ENCODE peak calls at places on chromosomes 7 and 10, in five cellular contexts. T is trophoblast cell, C is H9, M is H1, R is mesenchymal stem cell. B is an unnamed sample.

GRCh38 chr7:39720586-39720985 is 97.2 kb downstream of the RALA start:
- DNase-seq in T (peak; percentile 72), C (no peak), M (no peak), R (no peak), B (no peak)

GRCh38 chr7:80453699-80454340 is 58.0 kb downstream of the GNAT3 start:
- DNase-seq in T (peak; percentile 22), C (no peak), M (no peak), R (peak; percentile 52), B (peak; percentile 3)

GRCh38 chr10:34022195-34022594 is 687.7 kb upstream of the NRP1 start:
- DNase-seq in T (no peak), C (no peak), M (no peak), R (no peak), B (no peak)

GRCh38 chr10:92094960-92095359 is 171.4 kb downstream of the BTAF1 start:
- DNase-seq in T (no peak), C (no peak), M (no peak), R (no peak), B (no peak)

GRCh38 chr10:117945651-117946050 is 101.1 kb downstream of the RAB11FIP2 start:
- DNase-seq in T (no peak), C (no peak), M (no peak), R (no peak), B (no peak)

GRCh38 chr10:7410800-7411670 is at the start of gene SFMBT2:
- DNase-seq in T (peak; percentile 67), C (peak; percentile 45), M (peak; percentile 79), R (peak; percentile 85), B (peak; percentile 67)

GRCh38 chr10:76559889-76560215 is 1077.8 kb downstream of the KCNMA1 start:
- DNase-seq in T (no peak), C (no peak), M (no peak), R (peak; percentile 63), B (no peak)

GRCh38 chr7:7770228-7770627 is 51.8 kb upstream of the RPA3 start:
- DNase-seq in T (no peak), C (no peak), M (no peak), R (peak; percentile 87), B (no peak)

GRCh38 chr7:142355328-142355727 is 97.5 kb upstream of the PRSS58 start:
- DNase-seq in T (peak; percentile 17), C (no peak), M (no peak), R (no peak), B (no peak)

GRCh38 chr7:139783647-139784385 is 6.0 kb upstream of the HIPK2 start:
- DNase-seq in T (no peak), C (no peak), M (no peak), R (no peak), B (no peak)

GRCh38 chr10:33341638-33342037 is 7.2 kb upstream of the NRP1 start:
- DNase-seq in T (no peak), C (no peak), M (no peak), R (no peak), B (no peak)

GRCh38 chr10:62437696-62438095 is 63.5 kb downstream of the ZNF365 start:
- DNase-seq in T (peak; percentile 82), C (no peak), M (no peak), R (peak; percentile 75), B (peak; percentile 56)

GRCh38 chr10:103824281-103824680 is 31.1 kb downstream of the SH3PXD2A start:
- DNase-seq in T (no peak), C (no peak), M (no peak), R (no peak), B (no peak)
- H4K91ac ChIP-seq in T (no peak overlapping the region), C (no peak overlapping the region), M (no peak overlapping the region), R (no peak overlapping the region), B (no peak overlapping the region)

GRCh38 chr10:43619368-43619767 is 13.1 kb downstream of the ZNF485 start:
- DNase-seq in T (no peak), C (no peak), M (no peak), R (no peak), B (no peak)
- H2BK12ac ChIP-seq in T (no peak overlapping the region), C (no peak overlapping the region), M (no peak overlapping the region), R (no peak overlapping the region), B (no peak overlapping the region)

DNA sequence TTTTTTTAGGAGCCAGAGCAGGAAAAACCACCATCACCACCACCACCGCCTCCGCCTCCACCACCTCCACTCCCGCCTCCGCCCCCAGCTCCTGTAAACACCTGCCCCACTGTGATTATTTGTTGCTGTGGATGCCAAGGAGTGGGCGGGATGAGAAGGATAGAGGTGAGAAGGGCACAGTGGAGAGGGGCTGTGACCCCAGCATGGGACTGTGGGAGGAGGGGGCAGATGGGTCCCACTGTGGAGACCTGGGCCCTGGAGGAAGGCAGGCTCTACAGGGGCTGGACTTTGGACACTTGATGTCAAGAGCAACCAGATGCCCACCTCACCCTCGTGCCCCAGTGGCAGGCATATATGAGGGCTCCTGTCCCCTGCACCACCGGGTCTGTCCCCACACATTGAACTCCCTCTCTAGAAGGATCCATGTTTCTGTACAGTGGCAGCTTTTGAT is 24.7 kb downstream of the ANTXRL start:
- DNase-seq in T (peak; percentile 40), C (no peak), M (no peak), R (no peak), B (no peak)
- H4K91ac ChIP-seq in T (peak overlapping the region; percentile 45), C (no peak overlapping the region), M (no peak overlapping the region), R (no peak overlapping the region), B (no peak overlapping the region)

DNA sequence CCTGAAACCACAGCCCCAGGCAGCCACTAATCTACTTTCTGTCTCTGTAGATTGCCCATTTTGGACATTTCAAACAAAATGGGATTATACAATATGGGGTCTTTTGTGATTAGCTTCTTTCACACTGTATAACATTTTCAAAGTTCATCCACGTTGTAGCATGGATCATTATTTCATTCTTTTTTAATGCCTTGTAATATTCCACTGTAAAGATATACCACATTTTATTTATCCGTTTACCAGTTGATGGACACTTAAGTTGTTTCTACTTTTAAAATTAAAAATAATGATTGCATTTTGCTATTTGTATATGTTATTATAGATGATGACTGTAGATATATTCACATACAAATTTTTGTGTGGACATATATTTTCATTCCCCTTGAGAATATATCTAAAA is 60.7 kb downstream of the CUBN start:
- DNase-seq in T (no peak), C (no peak), M (no peak), R (no peak), B (no peak)
- H2BK12ac ChIP-seq in T (no peak overlapping the region), C (no peak overlapping the region), M (no peak overlapping the region), R (no peak overlapping the region), B (no peak overlapping the region)

GRCh38 chr7:47804767-47805545 is 143.3 kb downstream of the PKD1L1 start:
- DNase-seq in T (no peak), C (no peak), M (no peak), R (no peak), B (no peak)
- H4K91ac ChIP-seq in T (no peak overlapping the region), C (no peak overlapping the region), M (no peak overlapping the region), R (no peak overlapping the region), B (no peak overlapping the region)

DNA sequence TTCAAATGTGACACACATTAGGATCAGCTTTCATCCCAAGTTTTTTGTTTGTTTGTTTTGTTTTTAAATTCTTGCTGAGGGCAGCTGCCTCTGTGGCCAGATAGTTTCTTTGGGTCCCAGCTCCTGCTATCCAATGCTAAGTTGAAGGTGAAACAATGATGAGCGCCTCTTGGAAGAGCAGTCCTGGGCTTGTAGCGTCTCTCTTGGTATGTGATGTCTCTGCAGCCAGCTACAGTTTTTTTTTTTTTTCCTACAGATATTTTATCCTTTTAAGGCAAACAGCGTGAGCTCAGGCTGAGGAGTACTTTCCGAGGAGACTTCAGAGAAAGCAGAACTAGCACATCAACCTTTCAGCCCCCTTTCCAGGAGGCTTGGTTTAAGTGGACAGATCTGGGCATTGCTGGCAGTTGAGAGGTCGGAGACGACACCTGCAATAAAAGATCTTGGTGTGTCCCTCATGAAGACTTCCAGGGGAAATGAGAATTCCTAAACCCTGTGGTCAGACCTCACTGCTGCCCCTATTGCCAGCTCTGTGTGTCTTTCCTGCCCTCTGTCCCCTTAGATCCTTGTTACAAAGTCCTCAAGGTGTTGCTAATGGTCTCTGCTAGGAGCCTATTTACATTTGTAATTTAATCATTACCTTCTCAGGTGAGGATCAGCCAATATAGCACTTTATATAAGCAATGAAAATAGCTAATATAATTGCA is 9.1 kb downstream of the PRKG1 start:
- DNase-seq in T (no peak), C (peak; percentile 61), M (peak; percentile 53), R (peak; percentile 50), B (no peak)
- H2BK12ac ChIP-seq in T (no peak overlapping the region), C (no peak overlapping the region), M (peak overlapping the region; percentile 18), R (no peak overlapping the region), B (no peak overlapping the region)

B was measured in neuronal stem cell.